ENCODE peak calls at places on chromosome 22, in ten cellular contexts. One of them, this sample, is unnamed.

GRCh38 chr22:38070250-38070921 is 13.2 kb downstream of the PICK1 start:
- DNase-seq in effector memory CD4-positive, alpha-beta T cell: no peak
- DNase-seq in psoas muscle: no peak
- DNase-seq in ovary: no peak
- DNase-seq in A549: no peak
- DNase-seq in stomach: no peak
- DNase-seq in PC-9: no peak
- DNase-seq in CD4-positive, alpha-beta memory T cell: no peak
- DNase-seq in SJSA1: no peak
- DNase-seq in IMR-90: no peak
- DNase-seq in this sample: no peak

GRCh38 chr22:23220485-23221350 is 40.4 kb downstream of the BCR start:
- DNase-seq in effector memory CD4-positive, alpha-beta T cell: no peak
- DNase-seq in psoas muscle: no peak
- DNase-seq in ovary: peak
- DNase-seq in A549: no peak
- DNase-seq in stomach: no peak
- DNase-seq in PC-9: peak
- DNase-seq in CD4-positive, alpha-beta memory T cell: no peak
- DNase-seq in SJSA1: no peak
- DNase-seq in IMR-90: peak
- DNase-seq in this sample: no peak

GRCh38 chr22:43127166-43127908 is 15.9 kb downstream of the MCAT start:
- DNase-seq in effector memory CD4-positive, alpha-beta T cell: no peak
- DNase-seq in psoas muscle: no peak
- DNase-seq in ovary: no peak
- DNase-seq in A549: no peak
- DNase-seq in stomach: peak
- DNase-seq in PC-9: peak
- DNase-seq in CD4-positive, alpha-beta memory T cell: no peak
- DNase-seq in SJSA1: no peak
- DNase-seq in IMR-90: no peak
- DNase-seq in this sample: no peak

GRCh38 chr22:44026066-44026629 is 2.0 kb downstream of the PARVB start:
- DNase-seq in effector memory CD4-positive, alpha-beta T cell: no peak
- DNase-seq in psoas muscle: no peak
- DNase-seq in ovary: no peak
- DNase-seq in A549: no peak
- DNase-seq in stomach: no peak
- DNase-seq in PC-9: no peak
- DNase-seq in CD4-positive, alpha-beta memory T cell: no peak
- DNase-seq in SJSA1: no peak
- DNase-seq in IMR-90: no peak
- DNase-seq in this sample: no peak

GRCh38 chr22:37661160-37661924 is 2.8 kb downstream of the PDXP start:
- DNase-seq in effector memory CD4-positive, alpha-beta T cell: no peak
- DNase-seq in psoas muscle: no peak
- DNase-seq in ovary: no peak
- DNase-seq in A549: no peak
- DNase-seq in stomach: no peak
- DNase-seq in PC-9: no peak
- DNase-seq in CD4-positive, alpha-beta memory T cell: no peak
- DNase-seq in SJSA1: peak
- DNase-seq in IMR-90: peak
- DNase-seq in this sample: no peak

GRCh38 chr22:45008853-45009751 is 703 bp downstream of the PHF21B start:
- DNase-seq in effector memory CD4-positive, alpha-beta T cell: no peak
- DNase-seq in psoas muscle: no peak
- DNase-seq in ovary: peak
- DNase-seq in A549: peak
- DNase-seq in stomach: no peak
- DNase-seq in PC-9: no peak
- DNase-seq in CD4-positive, alpha-beta memory T cell: no peak
- DNase-seq in SJSA1: peak
- DNase-seq in IMR-90: no peak
- DNase-seq in this sample: peak

GRCh38 chr22:38135133-38135706 is 24.7 kb upstream of the BAIAP2L2 start:
- DNase-seq in effector memory CD4-positive, alpha-beta T cell: no peak
- DNase-seq in psoas muscle: no peak
- DNase-seq in ovary: no peak
- DNase-seq in A549: peak
- DNase-seq in stomach: no peak
- DNase-seq in PC-9: peak
- DNase-seq in CD4-positive, alpha-beta memory T cell: no peak
- DNase-seq in SJSA1: peak
- DNase-seq in IMR-90: peak
- DNase-seq in this sample: no peak

GRCh38 chr22:40797427-40797826 is 21.7 kb downstream of the SLC25A17 start:
- DNase-seq in effector memory CD4-positive, alpha-beta T cell: no peak
- DNase-seq in psoas muscle: no peak
- DNase-seq in ovary: no peak
- DNase-seq in A549: no peak
- DNase-seq in stomach: no peak
- DNase-seq in PC-9: no peak
- DNase-seq in CD4-positive, alpha-beta memory T cell: no peak
- DNase-seq in SJSA1: no peak
- DNase-seq in IMR-90: peak
- DNase-seq in this sample: no peak

GRCh38 chr22:49803134-49803533 is 24.5 kb downstream of the BRD1 start:
- DNase-seq in effector memory CD4-positive, alpha-beta T cell: no peak
- DNase-seq in psoas muscle: no peak
- DNase-seq in ovary: no peak
- DNase-seq in A549: no peak
- DNase-seq in stomach: no peak
- DNase-seq in PC-9: no peak
- DNase-seq in CD4-positive, alpha-beta memory T cell: no peak
- DNase-seq in SJSA1: no peak
- DNase-seq in IMR-90: no peak
- DNase-seq in this sample: no peak

GRCh38 chr22:49799431-49800075 is 28.1 kb downstream of the BRD1 start:
- DNase-seq in effector memory CD4-positive, alpha-beta T cell: no peak
- DNase-seq in psoas muscle: no peak
- DNase-seq in ovary: no peak
- DNase-seq in A549: no peak
- DNase-seq in stomach: no peak
- DNase-seq in PC-9: no peak
- DNase-seq in CD4-positive, alpha-beta memory T cell: no peak
- DNase-seq in SJSA1: no peak
- DNase-seq in IMR-90: no peak
- DNase-seq in this sample: no peak

GRCh38 chr22:49803667-49804375 is 23.9 kb downstream of the BRD1 start:
- DNase-seq in effector memory CD4-positive, alpha-beta T cell: no peak
- DNase-seq in psoas muscle: no peak
- DNase-seq in ovary: no peak
- DNase-seq in A549: no peak
- DNase-seq in stomach: no peak
- DNase-seq in PC-9: no peak
- DNase-seq in CD4-positive, alpha-beta memory T cell: no peak
- DNase-seq in SJSA1: no peak
- DNase-seq in IMR-90: no peak
- DNase-seq in this sample: no peak

GRCh38 chr22:49800408-49801238 is 27.1 kb downstream of the BRD1 start:
- DNase-seq in effector memory CD4-positive, alpha-beta T cell: no peak
- DNase-seq in psoas muscle: no peak
- DNase-seq in ovary: no peak
- DNase-seq in A549: no peak
- DNase-seq in stomach: no peak
- DNase-seq in PC-9: no peak
- DNase-seq in CD4-positive, alpha-beta memory T cell: no peak
- DNase-seq in SJSA1: no peak
- DNase-seq in IMR-90: no peak
- DNase-seq in this sample: no peak

GRCh38 chr22:49801391-49802060 is 26.1 kb downstream of the BRD1 start:
- DNase-seq in effector memory CD4-positive, alpha-beta T cell: no peak
- DNase-seq in psoas muscle: no peak
- DNase-seq in ovary: no peak
- DNase-seq in A549: no peak
- DNase-seq in stomach: no peak
- DNase-seq in PC-9: no peak
- DNase-seq in CD4-positive, alpha-beta memory T cell: no peak
- DNase-seq in SJSA1: no peak
- DNase-seq in IMR-90: no peak
- DNase-seq in this sample: no peak
- H3K27ac ChIP-seq in effector memory CD4-positive, alpha-beta T cell: no peak
- H3K27ac ChIP-seq in psoas muscle: peak
- H3K27ac ChIP-seq in ovary: no peak
- H3K27ac ChIP-seq in A549: no peak
- H3K27ac ChIP-seq in stomach: no peak
- H3K27ac ChIP-seq in PC-9: no peak
- H3K27ac ChIP-seq in CD4-positive, alpha-beta memory T cell: no peak
- H3K27ac ChIP-seq in SJSA1: no peak
- H3K27ac ChIP-seq in IMR-90: no peak
- H3K27ac ChIP-seq in this sample: no peak

GRCh38 chr22:22062306-22062793 is 79.8 kb upstream of the TOP3B start:
- DNase-seq in effector memory CD4-positive, alpha-beta T cell: no peak
- DNase-seq in psoas muscle: no peak
- DNase-seq in ovary: no peak
- DNase-seq in A549: no peak
- DNase-seq in stomach: no peak
- DNase-seq in PC-9: no peak
- DNase-seq in CD4-positive, alpha-beta memory T cell: no peak
- DNase-seq in SJSA1: no peak
- DNase-seq in IMR-90: no peak
- DNase-seq in this sample: no peak

GRCh38 chr22:22059476-22060002 is 77.0 kb upstream of the TOP3B start:
- DNase-seq in effector memory CD4-positive, alpha-beta T cell: no peak
- DNase-seq in psoas muscle: no peak
- DNase-seq in ovary: no peak
- DNase-seq in A549: no peak
- DNase-seq in stomach: no peak
- DNase-seq in PC-9: no peak
- DNase-seq in CD4-positive, alpha-beta memory T cell: no peak
- DNase-seq in SJSA1: no peak
- DNase-seq in IMR-90: no peak
- DNase-seq in this sample: no peak

GRCh38 chr22:22061085-22062077 is 78.8 kb upstream of the TOP3B start:
- DNase-seq in effector memory CD4-positive, alpha-beta T cell: no peak
- DNase-seq in psoas muscle: no peak
- DNase-seq in ovary: peak
- DNase-seq in A549: peak
- DNase-seq in stomach: no peak
- DNase-seq in PC-9: no peak
- DNase-seq in CD4-positive, alpha-beta memory T cell: no peak
- DNase-seq in SJSA1: no peak
- DNase-seq in IMR-90: peak
- DNase-seq in this sample: no peak

GRCh38 chr22:22058649-22059475 is 76.3 kb upstream of the TOP3B start:
- DNase-seq in effector memory CD4-positive, alpha-beta T cell: no peak
- DNase-seq in psoas muscle: no peak
- DNase-seq in ovary: no peak
- DNase-seq in A549: no peak
- DNase-seq in stomach: no peak
- DNase-seq in PC-9: no peak
- DNase-seq in CD4-positive, alpha-beta memory T cell: no peak
- DNase-seq in SJSA1: no peak
- DNase-seq in IMR-90: no peak
- DNase-seq in this sample: no peak

DNA sequence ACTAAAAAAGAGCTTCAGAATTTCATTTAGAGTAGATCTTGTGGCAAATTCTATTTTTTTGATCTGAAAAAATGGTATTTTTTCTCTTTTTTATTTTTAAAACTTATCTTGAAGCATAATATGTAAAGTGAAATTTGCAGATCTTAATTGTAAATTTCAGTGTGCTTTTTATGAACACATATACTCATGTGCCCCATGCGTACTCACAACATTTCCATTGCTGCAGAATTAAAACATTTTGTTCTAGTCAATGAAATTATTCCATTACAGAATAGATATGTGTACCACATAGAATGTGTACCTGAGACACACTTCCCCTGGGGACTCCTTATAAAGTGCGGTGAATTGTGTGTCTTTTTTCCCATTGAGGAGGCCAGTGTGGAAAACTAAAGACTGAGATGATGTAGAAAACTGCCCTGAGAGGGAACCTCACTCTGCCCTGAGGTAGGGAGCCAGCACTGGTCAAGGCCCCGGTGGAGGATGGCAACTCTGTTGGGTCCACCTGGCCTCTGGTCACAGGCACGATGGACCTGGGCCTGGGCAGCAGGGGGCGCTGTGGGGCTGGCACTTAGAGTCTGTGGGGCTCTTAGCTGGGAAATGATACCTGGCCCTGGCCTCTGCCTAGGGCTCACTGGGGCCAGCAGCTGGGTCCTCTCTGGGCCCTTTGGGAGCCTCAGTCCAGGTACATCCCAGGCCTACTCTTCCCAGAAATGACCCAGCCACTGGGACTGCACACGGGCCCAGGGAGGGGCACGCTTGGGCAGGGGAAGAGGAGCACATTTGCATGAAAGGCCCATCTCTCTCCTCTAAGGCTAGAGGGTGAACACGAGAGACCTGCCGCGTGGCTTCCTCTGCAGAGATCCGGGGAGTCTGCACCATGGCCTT is 77.9 kb upstream of the TOP3B start:
- DNase-seq in effector memory CD4-positive, alpha-beta T cell: no peak
- DNase-seq in psoas muscle: peak
- DNase-seq in ovary: peak
- DNase-seq in A549: peak
- DNase-seq in stomach: no peak
- DNase-seq in PC-9: no peak
- DNase-seq in CD4-positive, alpha-beta memory T cell: peak
- DNase-seq in SJSA1: no peak
- DNase-seq in IMR-90: peak
- DNase-seq in this sample: peak
- H3K27ac ChIP-seq in effector memory CD4-positive, alpha-beta T cell: no peak
- H3K27ac ChIP-seq in psoas muscle: peak
- H3K27ac ChIP-seq in ovary: no peak
- H3K27ac ChIP-seq in A549: peak
- H3K27ac ChIP-seq in stomach: no peak
- H3K27ac ChIP-seq in PC-9: no peak
- H3K27ac ChIP-seq in CD4-positive, alpha-beta memory T cell: no peak
- H3K27ac ChIP-seq in SJSA1: no peak
- H3K27ac ChIP-seq in IMR-90: no peak
- H3K27ac ChIP-seq in this sample: peak

DNA sequence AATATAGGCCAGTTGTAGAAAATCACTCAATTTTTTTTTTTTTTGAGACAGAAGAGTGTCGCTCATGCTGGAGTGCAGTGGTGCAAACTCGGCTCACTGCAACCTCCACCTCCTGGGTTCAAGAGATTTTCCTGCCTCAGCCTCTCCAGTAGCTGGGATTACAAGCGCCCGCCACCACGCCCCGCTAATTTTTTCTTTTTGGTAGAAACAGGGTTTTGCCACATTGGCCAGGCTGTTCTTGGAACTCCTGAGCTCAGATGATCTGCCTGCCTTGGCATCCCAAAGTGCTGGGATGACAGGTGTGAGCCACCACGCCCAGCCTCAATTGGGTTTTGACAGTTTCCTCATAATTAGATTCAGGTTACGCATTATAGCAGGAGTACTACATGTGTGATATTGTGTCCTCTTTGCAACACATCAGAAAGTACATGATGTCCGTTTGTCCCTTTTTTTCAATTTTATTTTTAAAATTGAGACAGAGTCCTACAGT is 2.6 kb upstream of the ATP6V1E1 start:
- DNase-seq in effector memory CD4-positive, alpha-beta T cell: no peak
- DNase-seq in psoas muscle: no peak
- DNase-seq in ovary: no peak
- DNase-seq in A549: no peak
- DNase-seq in stomach: no peak
- DNase-seq in PC-9: no peak
- DNase-seq in CD4-positive, alpha-beta memory T cell: no peak
- DNase-seq in SJSA1: no peak
- DNase-seq in IMR-90: no peak
- DNase-seq in this sample: no peak
- H3K27ac ChIP-seq in effector memory CD4-positive, alpha-beta T cell: no peak
- H3K27ac ChIP-seq in psoas muscle: no peak
- H3K27ac ChIP-seq in ovary: no peak
- H3K27ac ChIP-seq in A549: no peak
- H3K27ac ChIP-seq in stomach: no peak
- H3K27ac ChIP-seq in PC-9: no peak
- H3K27ac ChIP-seq in CD4-positive, alpha-beta memory T cell: no peak
- H3K27ac ChIP-seq in SJSA1: no peak
- H3K27ac ChIP-seq in IMR-90: no peak
- H3K27ac ChIP-seq in this sample: no peak

GRCh38 chr22:39179841-39180335 is 27.4 kb upstream of the CBX7 start:
- DNase-seq in effector memory CD4-positive, alpha-beta T cell: no peak
- DNase-seq in psoas muscle: no peak
- DNase-seq in ovary: no peak
- DNase-seq in A549: no peak
- DNase-seq in stomach: no peak
- DNase-seq in PC-9: no peak
- DNase-seq in CD4-positive, alpha-beta memory T cell: no peak
- DNase-seq in SJSA1: no peak
- DNase-seq in IMR-90: no peak
- DNase-seq in this sample: no peak
- H3K27ac ChIP-seq in effector memory CD4-positive, alpha-beta T cell: no peak
- H3K27ac ChIP-seq in psoas muscle: no peak
- H3K27ac ChIP-seq in ovary: no peak
- H3K27ac ChIP-seq in A549: peak
- H3K27ac ChIP-seq in stomach: no peak
- H3K27ac ChIP-seq in PC-9: no peak
- H3K27ac ChIP-seq in CD4-positive, alpha-beta memory T cell: no peak
- H3K27ac ChIP-seq in SJSA1: no peak
- H3K27ac ChIP-seq in IMR-90: no peak
- H3K27ac ChIP-seq in this sample: no peak